ENCODE peak calls at places on chromosomes 3 and 15, in ten cellular contexts. One of them, this sample, is unnamed.

GRCh38 chr15:83205725-83206324 is 1.8 kb downstream of the HDGFL3 start:
- DNase-seq in HTR-8/SVneo: no peak
- DNase-seq in mesenchymal stem cell: peak
- DNase-seq in T follicular helper cell: no peak
- DNase-seq in mucosa of gallbladder: no peak
- DNase-seq in IMR-90: peak
- DNase-seq in activated T-helper 1 cell treated with anti-CD3 and anti-CD28 coated beads, Interleukin-12 subunit alpha, Interleukin-12 subunit beta, Interleukin-2, Interleukin-4 antibody, amounts not matched to agents 30 ng/mL and 10 ng/mL and 1 ng/mL, durations not matched to agents 14 hours and 24 hours and 36 hours: no peak
- DNase-seq in HuH-7: no peak
- DNase-seq in progenitor cell of endocrine pancreas: no peak
- DNase-seq in ecto neural progenitor cell: no peak
- DNase-seq in this sample: no peak

GRCh38 chr3:13072239-13073041 is 789 bp downstream of the IQSEC1 start:
- DNase-seq in HuH-7: no peak
- DNase-seq in ecto neural progenitor cell: no peak
- DNase-seq in mucosa of gallbladder: no peak
- DNase-seq in HTR-8/SVneo: no peak
- DNase-seq in activated T-helper 1 cell treated with anti-CD3 and anti-CD28 coated beads, Interleukin-12 subunit alpha, Interleukin-12 subunit beta, Interleukin-2, Interleukin-4 antibody, amounts not matched to agents 30 ng/mL and 10 ng/mL and 1 ng/mL, durations not matched to agents 14 hours and 24 hours and 36 hours: no peak
- DNase-seq in progenitor cell of endocrine pancreas: no peak
- DNase-seq in T follicular helper cell: no peak
- DNase-seq in mesenchymal stem cell: no peak
- DNase-seq in IMR-90: peak
- DNase-seq in this sample: peak

GRCh38 chr3:12471228-12471627 is 13.1 kb upstream of the TSEN2 start:
- DNase-seq in progenitor cell of endocrine pancreas: no peak
- DNase-seq in mesenchymal stem cell: no peak
- DNase-seq in IMR-90: no peak
- DNase-seq in activated T-helper 1 cell treated with anti-CD3 and anti-CD28 coated beads, Interleukin-12 subunit alpha, Interleukin-12 subunit beta, Interleukin-2, Interleukin-4 antibody, amounts not matched to agents 30 ng/mL and 10 ng/mL and 1 ng/mL, durations not matched to agents 14 hours and 24 hours and 36 hours: peak
- DNase-seq in mucosa of gallbladder: no peak
- DNase-seq in T follicular helper cell: no peak
- DNase-seq in HTR-8/SVneo: peak
- DNase-seq in ecto neural progenitor cell: no peak
- DNase-seq in HuH-7: no peak
- DNase-seq in this sample: peak

GRCh38 chr15:62895905-62896316 is 146.6 kb upstream of the TPM1 start:
- DNase-seq in HTR-8/SVneo: peak
- DNase-seq in activated T-helper 1 cell treated with anti-CD3 and anti-CD28 coated beads, Interleukin-12 subunit alpha, Interleukin-12 subunit beta, Interleukin-2, Interleukin-4 antibody, amounts not matched to agents 30 ng/mL and 10 ng/mL and 1 ng/mL, durations not matched to agents 14 hours and 24 hours and 36 hours: no peak
- DNase-seq in IMR-90: peak
- DNase-seq in T follicular helper cell: no peak
- DNase-seq in progenitor cell of endocrine pancreas: no peak
- DNase-seq in mesenchymal stem cell: peak
- DNase-seq in ecto neural progenitor cell: no peak
- DNase-seq in HuH-7: no peak
- DNase-seq in mucosa of gallbladder: no peak
- DNase-seq in this sample: no peak

GRCh38 chr3:127207727-127208482 is 15.0 kb downstream of the PRR23E start:
- DNase-seq in activated T-helper 1 cell treated with anti-CD3 and anti-CD28 coated beads, Interleukin-12 subunit alpha, Interleukin-12 subunit beta, Interleukin-2, Interleukin-4 antibody, amounts not matched to agents 30 ng/mL and 10 ng/mL and 1 ng/mL, durations not matched to agents 14 hours and 24 hours and 36 hours: no peak
- DNase-seq in HuH-7: no peak
- DNase-seq in mesenchymal stem cell: no peak
- DNase-seq in progenitor cell of endocrine pancreas: no peak
- DNase-seq in ecto neural progenitor cell: peak
- DNase-seq in mucosa of gallbladder: peak
- DNase-seq in T follicular helper cell: no peak
- DNase-seq in HTR-8/SVneo: no peak
- DNase-seq in IMR-90: no peak
- DNase-seq in this sample: no peak

GRCh38 chr3:64188810-64189560 is 36.3 kb downstream of the PRICKLE2 start:
- DNase-seq in IMR-90: peak
- DNase-seq in T follicular helper cell: no peak
- DNase-seq in ecto neural progenitor cell: no peak
- DNase-seq in mesenchymal stem cell: peak
- DNase-seq in HTR-8/SVneo: peak
- DNase-seq in HuH-7: no peak
- DNase-seq in activated T-helper 1 cell treated with anti-CD3 and anti-CD28 coated beads, Interleukin-12 subunit alpha, Interleukin-12 subunit beta, Interleukin-2, Interleukin-4 antibody, amounts not matched to agents 30 ng/mL and 10 ng/mL and 1 ng/mL, durations not matched to agents 14 hours and 24 hours and 36 hours: no peak
- DNase-seq in mucosa of gallbladder: peak
- DNase-seq in progenitor cell of endocrine pancreas: no peak
- DNase-seq in this sample: no peak

GRCh38 chr15:74373056-74373650 is 5.7 kb upstream of the CYP11A1 start:
- DNase-seq in progenitor cell of endocrine pancreas: no peak
- DNase-seq in mesenchymal stem cell: no peak
- DNase-seq in mucosa of gallbladder: no peak
- DNase-seq in IMR-90: no peak
- DNase-seq in HuH-7: peak
- DNase-seq in T follicular helper cell: no peak
- DNase-seq in ecto neural progenitor cell: no peak
- DNase-seq in HTR-8/SVneo: no peak
- DNase-seq in activated T-helper 1 cell treated with anti-CD3 and anti-CD28 coated beads, Interleukin-12 subunit alpha, Interleukin-12 subunit beta, Interleukin-2, Interleukin-4 antibody, amounts not matched to agents 30 ng/mL and 10 ng/mL and 1 ng/mL, durations not matched to agents 14 hours and 24 hours and 36 hours: no peak
- DNase-seq in this sample: no peak

GRCh38 chr3:40073310-40074007 is 236.0 kb upstream of the EIF1B start:
- DNase-seq in mucosa of gallbladder: no peak
- DNase-seq in progenitor cell of endocrine pancreas: no peak
- DNase-seq in T follicular helper cell: no peak
- DNase-seq in IMR-90: no peak
- DNase-seq in HuH-7: peak
- DNase-seq in ecto neural progenitor cell: no peak
- DNase-seq in activated T-helper 1 cell treated with anti-CD3 and anti-CD28 coated beads, Interleukin-12 subunit alpha, Interleukin-12 subunit beta, Interleukin-2, Interleukin-4 antibody, amounts not matched to agents 30 ng/mL and 10 ng/mL and 1 ng/mL, durations not matched to agents 14 hours and 24 hours and 36 hours: no peak
- DNase-seq in mesenchymal stem cell: no peak
- DNase-seq in HTR-8/SVneo: no peak
- DNase-seq in this sample: no peak

GRCh38 chr3:113374078-113374477 is 67.2 kb downstream of the CFAP44 start:
- DNase-seq in progenitor cell of endocrine pancreas: no peak
- DNase-seq in mucosa of gallbladder: no peak
- DNase-seq in mesenchymal stem cell: no peak
- DNase-seq in T follicular helper cell: no peak
- DNase-seq in activated T-helper 1 cell treated with anti-CD3 and anti-CD28 coated beads, Interleukin-12 subunit alpha, Interleukin-12 subunit beta, Interleukin-2, Interleukin-4 antibody, amounts not matched to agents 30 ng/mL and 10 ng/mL and 1 ng/mL, durations not matched to agents 14 hours and 24 hours and 36 hours: no peak
- DNase-seq in IMR-90: no peak
- DNase-seq in HTR-8/SVneo: no peak
- DNase-seq in HuH-7: no peak
- DNase-seq in ecto neural progenitor cell: no peak
- DNase-seq in this sample: no peak

GRCh38 chr3:127009531-127009930 is 26.6 kb downstream of the PLXNA1 start:
- DNase-seq in HuH-7: no peak
- DNase-seq in ecto neural progenitor cell: no peak
- DNase-seq in mucosa of gallbladder: no peak
- DNase-seq in mesenchymal stem cell: no peak
- DNase-seq in HTR-8/SVneo: no peak
- DNase-seq in activated T-helper 1 cell treated with anti-CD3 and anti-CD28 coated beads, Interleukin-12 subunit alpha, Interleukin-12 subunit beta, Interleukin-2, Interleukin-4 antibody, amounts not matched to agents 30 ng/mL and 10 ng/mL and 1 ng/mL, durations not matched to agents 14 hours and 24 hours and 36 hours: no peak
- DNase-seq in IMR-90: no peak
- DNase-seq in progenitor cell of endocrine pancreas: no peak
- DNase-seq in T follicular helper cell: no peak
- DNase-seq in this sample: no peak

GRCh38 chr15:38824719-38825118 is 260.1 kb upstream of the RASGRP1 start:
- DNase-seq in mesenchymal stem cell: no peak
- DNase-seq in ecto neural progenitor cell: no peak
- DNase-seq in progenitor cell of endocrine pancreas: no peak
- DNase-seq in IMR-90: no peak
- DNase-seq in mucosa of gallbladder: no peak
- DNase-seq in activated T-helper 1 cell treated with anti-CD3 and anti-CD28 coated beads, Interleukin-12 subunit alpha, Interleukin-12 subunit beta, Interleukin-2, Interleukin-4 antibody, amounts not matched to agents 30 ng/mL and 10 ng/mL and 1 ng/mL, durations not matched to agents 14 hours and 24 hours and 36 hours: no peak
- DNase-seq in HTR-8/SVneo: no peak
- DNase-seq in HuH-7: no peak
- DNase-seq in T follicular helper cell: no peak
- DNase-seq in this sample: no peak

GRCh38 chr3:45011756-45012441 is 14.2 kb upstream of the CLEC3B start:
- DNase-seq in HTR-8/SVneo: peak
- DNase-seq in progenitor cell of endocrine pancreas: no peak
- DNase-seq in IMR-90: peak
- DNase-seq in ecto neural progenitor cell: no peak
- DNase-seq in T follicular helper cell: no peak
- DNase-seq in mesenchymal stem cell: peak
- DNase-seq in HuH-7: no peak
- DNase-seq in activated T-helper 1 cell treated with anti-CD3 and anti-CD28 coated beads, Interleukin-12 subunit alpha, Interleukin-12 subunit beta, Interleukin-2, Interleukin-4 antibody, amounts not matched to agents 30 ng/mL and 10 ng/mL and 1 ng/mL, durations not matched to agents 14 hours and 24 hours and 36 hours: no peak
- DNase-seq in mucosa of gallbladder: peak
- DNase-seq in this sample: peak

GRCh38 chr3:192930585-192930984 is 12.9 kb upstream of the MB21D2 start:
- DNase-seq in T follicular helper cell: no peak
- DNase-seq in progenitor cell of endocrine pancreas: no peak
- DNase-seq in mucosa of gallbladder: no peak
- DNase-seq in ecto neural progenitor cell: no peak
- DNase-seq in IMR-90: no peak
- DNase-seq in HTR-8/SVneo: no peak
- DNase-seq in HuH-7: no peak
- DNase-seq in mesenchymal stem cell: no peak
- DNase-seq in activated T-helper 1 cell treated with anti-CD3 and anti-CD28 coated beads, Interleukin-12 subunit alpha, Interleukin-12 subunit beta, Interleukin-2, Interleukin-4 antibody, amounts not matched to agents 30 ng/mL and 10 ng/mL and 1 ng/mL, durations not matched to agents 14 hours and 24 hours and 36 hours: no peak
- DNase-seq in this sample: no peak

GRCh38 chr15:70065006-70065722 is 32.6 kb downstream of the TLE3 start:
- DNase-seq in HuH-7: no peak
- DNase-seq in activated T-helper 1 cell treated with anti-CD3 and anti-CD28 coated beads, Interleukin-12 subunit alpha, Interleukin-12 subunit beta, Interleukin-2, Interleukin-4 antibody, amounts not matched to agents 30 ng/mL and 10 ng/mL and 1 ng/mL, durations not matched to agents 14 hours and 24 hours and 36 hours: no peak
- DNase-seq in progenitor cell of endocrine pancreas: no peak
- DNase-seq in T follicular helper cell: no peak
- DNase-seq in mesenchymal stem cell: no peak
- DNase-seq in IMR-90: no peak
- DNase-seq in ecto neural progenitor cell: no peak
- DNase-seq in HTR-8/SVneo: no peak
- DNase-seq in mucosa of gallbladder: peak
- DNase-seq in this sample: peak